ENCODE peak calls at places on chromosomes 1 and 21, in five cellular contexts. V, L, B, M and J are unnamed samples.

GRCh38 chr1:219076536-219076935 is 97.1 kb upstream of the LYPLAL1 start:
- DNase-seq in V (no peak), M (no peak), B (no peak), L (no peak), J (no peak)

GRCh38 chr1:152777510-152778137 is 2.7 kb downstream of the LCE1F start:
- DNase-seq in M (no peak), B (no peak), L (no peak), V (no peak), J (no peak)

GRCh38 chr1:204972461-204972860 is 70.6 kb upstream of the CNTN2 start:
- DNase-seq in V (no peak), M (no peak), B (no peak), L (no peak), J (no peak)

GRCh38 chr1:177640687-177641086 is 329.2 kb downstream of the SEC16B start:
- DNase-seq in B (no peak), M (no peak), V (no peak), L (no peak), J (no peak)

GRCh38 chr1:214213136-214213535 is 67.8 kb upstream of the SMYD2 start:
- DNase-seq in L (no peak), M (no peak), B (no peak), V (no peak), J (peak; percentile 53)

GRCh38 chr21:41750051-41750450 is 16.8 kb downstream of the RIPK4 start:
- DNase-seq in M (peak; percentile 27), B (peak; percentile 91), V (no peak), L (no peak), J (no peak)

GRCh38 chr1:40944326-40944725 is 35.2 kb upstream of the CTPS1 start:
- DNase-seq in V (no peak), M (no peak), B (no peak), L (no peak), J (peak; percentile 94)

GRCh38 chr1:55751776-55752175 is 536.6 kb upstream of the USP24 start:
- DNase-seq in M (no peak), V (no peak), L (no peak), B (no peak), J (no peak)

GRCh38 chr1:233859446-233859845 is 45.0 kb upstream of the SLC35F3 start:
- DNase-seq in B (peak; percentile 7), M (no peak), L (no peak), V (no peak), J (no peak)

GRCh38 chr1:207817778-207818751 is 66.2 kb downstream of the CD46 start:
- DNase-seq in L (no peak), V (no peak), M (no peak), B (no peak), J (no peak)

GRCh38 chr21:15788847-15789548 is 59.2 kb downstream of the USP25 start:
- DNase-seq in M (no peak), B (no peak), L (no peak), V (no peak), J (peak; percentile 42)

GRCh38 chr1:31595836-31596736 is 19.8 kb downstream of the TINAGL1 start:
- DNase-seq in L (no peak), B (no peak), M (no peak), V (no peak), J (no peak)

GRCh38 chr1:20732071-20732587 is 374 bp downstream of the SH2D5 start:
- DNase-seq in V (peak; percentile 36), B (peak; percentile 95), M (peak; percentile 81), L (peak; percentile 94), J (peak; percentile 54)

GRCh38 chr1:153535664-153536585 is at the start of gene S100A6:
- DNase-seq in L (no peak), B (no peak), M (no peak), V (peak; percentile 77), J (peak; percentile 90)

GRCh38 chr1:216705686-216706085 is 17.5 kb downstream of the ESRRG start:
- DNase-seq in M (peak; percentile 43), B (no peak), L (no peak), V (no peak), J (no peak)

GRCh38 chr1:56780832-56781231 is 38.4 kb downstream of the FYB2 start:
- DNase-seq in L (no peak), V (no peak), B (peak; percentile 47), M (no peak), J (no peak)

GRCh38 chr1:77202746-77203145 is 16.5 kb downstream of the PIGK start:
- DNase-seq in L (no peak), B (no peak), M (no peak), V (no peak), J (no peak)

GRCh38 chr1:25167269-25168192 is 64.8 kb downstream of the SYF2 start:
- DNase-seq in V (no peak), M (no peak), B (no peak), L (no peak), J (no peak)

GRCh38 chr1:197776348-197777082 is 1.2 kb upstream of the DENND1B start:
- DNase-seq in B (no peak), V (no peak), L (no peak), M (no peak), J (peak; percentile 64)

GRCh38 chr1:72117621-72118020 is 164.7 kb downstream of the NEGR1 start:
- DNase-seq in L (no peak), B (no peak), M (no peak), V (no peak), J (no peak)

GRCh38 chr21:40067751-40068150 is 200.5 kb downstream of the PCP4 start:
- DNase-seq in M (no peak), L (no peak), B (no peak), V (no peak), J (no peak)

GRCh38 chr1:224087358-224087757 is 26.6 kb upstream of the FBXO28 start:
- DNase-seq in V (no peak), L (no peak), B (no peak), M (no peak), J (peak; percentile 40)

GRCh38 chr1:9561429-9561828 is 22.2 kb downstream of the SLC25A33 start:
- DNase-seq in V (no peak), L (no peak), B (no peak), M (no peak), J (peak; percentile 93)

GRCh38 chr1:159999204-159999603 is 32.6 kb downstream of the PIGM start:
- DNase-seq in V (no peak), L (no peak), M (no peak), B (no peak), J (peak; percentile 73)

GRCh38 chr1:203682401-203683383 is 56.1 kb downstream of the ATP2B4 start:
- DNase-seq in M (no peak), B (no peak), L (peak; percentile 47), V (peak; percentile 38), J (no peak)

GRCh38 chr1:174953657-174954435 is 45.9 kb upstream of the CACYBP start:
- DNase-seq in M (no peak), B (peak; percentile 58), L (no peak), V (no peak), J (no peak)

GRCh38 chr1:27356628-27357280 is 10.0 kb downstream of the MAP3K6 start:
- DNase-seq in V (no peak), L (peak; percentile 71), M (peak; percentile 86), B (peak; percentile 45), J (no peak)

GRCh38 chr1:43936470-43937151 is 3.0 kb downstream of the ARTN start:
- DNase-seq in L (peak; percentile 65), V (no peak), M (peak; percentile 83), B (peak; percentile 80), J (peak; percentile 21)

GRCh38 chr1:119783354-119784126 is 14.8 kb upstream of the HMGCS2 start:
- DNase-seq in B (no peak), V (no peak), M (no peak), L (no peak), J (peak; percentile 90)

GRCh38 chr21:14095021-14095420 is 115.7 kb downstream of the LIPI start:
- DNase-seq in B (peak; percentile 71), V (no peak), M (no peak), L (no peak), J (no peak)

GRCh38 chr1:156510709-156511108 is 10.1 kb upstream of the MEF2D start:
- DNase-seq in M (peak; percentile 72), L (no peak), V (no peak), B (no peak), J (peak; percentile 96)

GRCh38 chr21:42739061-42739931 is 85.9 kb downstream of the PDE9A start:
- DNase-seq in M (no peak), V (no peak), L (no peak), B (no peak), J (no peak)

GRCh38 chr1:43015269-43015668 is 56.6 kb upstream of the SLC2A1 start:
- DNase-seq in V (no peak), L (no peak), B (no peak), M (no peak), J (no peak)

GRCh38 chr1:195733826-195734225 is 874.4 kb downstream of the KCNT2 start:
- DNase-seq in L (peak; percentile 45), B (peak; percentile 14), V (no peak), M (no peak), J (no peak)

DNA sequence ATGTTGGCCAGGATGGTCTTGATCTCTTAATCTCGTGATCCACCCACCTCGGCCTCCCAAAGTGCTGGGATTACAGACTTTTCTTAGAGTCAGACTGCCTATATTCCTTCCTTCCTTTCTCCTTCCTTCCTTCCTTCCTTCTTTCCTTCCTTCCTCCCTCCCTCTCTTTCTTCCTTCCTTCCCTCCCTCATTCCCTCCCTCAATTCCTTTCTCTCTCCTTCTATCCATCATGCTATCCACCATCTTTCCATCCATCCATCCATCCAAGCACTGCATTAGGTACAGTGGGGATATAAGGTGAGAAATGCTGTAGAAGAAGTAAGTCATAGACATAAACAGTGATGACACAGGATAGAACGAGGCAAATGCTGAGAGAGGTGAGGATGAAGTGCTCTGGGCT is 13.2 kb downstream of the LAMC2 start:
- DNase-seq in L (no peak), V (no peak), B (no peak), M (no peak), J (no peak)
- H3K27ac ChIP-seq in L (no peak overlapping the region), V (no peak overlapping the region), B (no peak overlapping the region), M (no peak overlapping the region), J (no peak overlapping the region)

GRCh38 chr1:230643887-230644286 is 1.6 kb downstream of the COG2 start:
- DNase-seq in V (no peak), M (no peak), L (no peak), B (no peak), J (peak; percentile 55)
- H3K27ac ChIP-seq in V (no peak overlapping the region), M (no peak overlapping the region), L (no peak overlapping the region), B (no peak overlapping the region), J (no peak overlapping the region)

DNA sequence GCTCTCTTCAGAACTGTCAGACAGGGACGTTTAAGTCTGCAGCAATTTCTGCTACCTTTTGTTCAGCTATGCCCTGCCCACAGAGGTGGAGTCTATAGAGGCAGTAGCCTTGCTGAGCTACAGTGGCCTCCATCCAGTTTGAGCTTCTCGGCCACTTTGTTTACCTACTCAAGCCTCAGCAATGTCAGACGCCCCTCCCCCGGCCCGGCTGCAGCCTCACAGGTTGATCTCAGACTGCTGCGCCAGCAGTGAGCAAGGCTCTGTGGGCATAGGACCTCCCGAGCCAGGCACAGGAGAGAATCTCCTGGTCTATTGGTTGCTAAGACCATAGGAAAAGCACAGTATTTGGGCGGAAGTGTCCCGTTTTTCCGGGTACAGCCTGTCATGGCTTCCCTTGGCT is 89.9 kb upstream of the PDC start:
- DNase-seq in L (peak; percentile 37), V (no peak), M (no peak), B (no peak), J (no peak)
- H3K27ac ChIP-seq in L (no peak overlapping the region), V (no peak overlapping the region), M (no peak overlapping the region), B (no peak overlapping the region), J (no peak overlapping the region)

DNA sequence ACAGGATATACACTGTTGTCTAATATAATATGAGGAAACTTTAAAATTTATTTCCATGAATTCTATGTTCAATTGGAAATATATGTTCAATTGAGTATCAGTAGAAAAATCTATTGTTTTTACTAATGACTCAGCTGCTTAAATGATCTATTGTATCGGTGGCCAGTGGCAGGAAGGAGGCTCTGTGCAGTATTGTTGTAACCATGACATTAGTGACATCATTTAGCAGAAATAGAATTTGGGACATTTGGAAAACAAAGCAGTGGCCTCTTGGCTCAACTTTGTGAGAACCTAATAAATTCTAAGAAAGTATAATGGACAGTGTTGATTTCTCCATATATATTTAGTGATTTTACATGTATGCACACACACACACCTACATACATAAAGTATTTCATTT is 257.4 kb downstream of the PDE4B start:
- DNase-seq in M (no peak), L (no peak), V (no peak), B (no peak), J (no peak)
- H3K27ac ChIP-seq in M (no peak overlapping the region), L (no peak overlapping the region), V (no peak overlapping the region), B (no peak overlapping the region), J (no peak overlapping the region)